ENCODE peak calls at places on chromosomes 1 and 21, in nine cellular contexts. R is ovary, L is H1, C is K562, H is body of pancreas, D is A549, B is spleen, A is suprapubic skin, Q is tibial nerve. U is an unnamed sample. For H3K4me1, the result is how much of the 10 kb centered on the place peaks cover.

GRCh38 chr21:41926068-41926806 is 27.6 kb downstream of the C2CD2 start:
- DNase-seq in D (no peak), C (no peak), H (peak), L (no peak), B (no peak), Q (no peak), R (no peak), A (no peak), U (no peak)

GRCh38 chr1:212247179-212247721 is 38.0 kb upstream of the PPP2R5A start:
- DNase-seq in B (no peak), H (no peak), R (peak), D (no peak), C (peak), Q (no peak), A (no peak), L (no peak), U (peak)

GRCh38 chr1:17119076-17119743 is at the start of gene PADI2:
- DNase-seq in B (peak), A (no peak), C (peak), H (peak), Q (no peak), R (peak), D (peak), L (peak), U (peak)

GRCh38 chr1:4880621-4881020 is 226.2 kb downstream of the AJAP1 start:
- DNase-seq in A (no peak), D (no peak), Q (no peak), B (no peak), C (no peak), R (no peak), L (no peak), H (no peak), U (no peak)

GRCh38 chr1:90526954-90527353 is 190.1 kb downstream of the BARHL2 start:
- DNase-seq in H (no peak), A (no peak), C (no peak), Q (no peak), L (no peak), B (no peak), R (no peak), D (no peak), U (no peak)

GRCh38 chr1:38579056-38579455 is 280.5 kb downstream of the RRAGC start:
- DNase-seq in R (no peak), Q (no peak), L (no peak), A (no peak), C (no peak), B (no peak), D (no peak), H (no peak), U (no peak)

GRCh38 chr1:26391450-26391849 is 18.9 kb upstream of the ZNF683 start:
- DNase-seq in B (peak), H (no peak), L (no peak), C (peak), Q (no peak), R (no peak), D (peak), A (no peak), U (no peak)

GRCh38 chr21:44496900-44497550 is 41.7 kb downstream of the LRRC3 start:
- DNase-seq in Q (peak), A (no peak), H (no peak), B (no peak), R (no peak), D (no peak), C (no peak), L (no peak), U (no peak)

GRCh38 chr1:222582099-222582774 is 7.5 kb downstream of the TAF1A start:
- DNase-seq in C (no peak), R (no peak), B (no peak), L (no peak), D (no peak), Q (no peak), H (no peak), A (no peak), U (no peak)

GRCh38 chr1:205858141-205858961 is 8.4 kb upstream of the PM20D1 start:
- DNase-seq in C (no peak), A (no peak), R (no peak), Q (no peak), L (no peak), H (no peak), B (no peak), D (no peak), U (no peak)

GRCh38 chr1:241336335-241336734 is 20.7 kb downstream of the RGS7 start:
- DNase-seq in L (no peak), H (no peak), B (no peak), Q (no peak), A (no peak), R (no peak), D (no peak), C (no peak), U (no peak)

GRCh38 chr1:109499661-109500536 is 6.0 kb downstream of the CYB561D1 start:
- DNase-seq in R (no peak), B (no peak), D (peak), A (no peak), H (peak), C (peak), L (peak), Q (no peak), U (peak)

GRCh38 chr1:1111516-1112236 is 4.2 kb downstream of the C1orf159 start:
- DNase-seq in H (no peak), D (no peak), L (no peak), C (no peak), B (peak), R (no peak), A (peak), Q (no peak), U (no peak)

GRCh38 chr1:27966402-27967105 is 6.8 kb downstream of the XKR8 start:
- DNase-seq in R (no peak), A (no peak), H (no peak), B (no peak), C (no peak), L (no peak), Q (no peak), D (no peak), U (no peak)

GRCh38 chr1:198462365-198463025 is 78.0 kb downstream of the ATP6V1G3 start:
- DNase-seq in L (no peak), C (no peak), D (no peak), R (no peak), A (no peak), Q (no peak), B (no peak), H (no peak), U (peak)

GRCh38 chr1:237012789-237013383 is 8.6 kb upstream of the MT1HL1 start:
- DNase-seq in L (no peak), D (peak), H (peak), R (peak), C (peak), A (no peak), B (no peak), Q (no peak), U (no peak)

GRCh38 chr1:211259596-211260126 is 495 bp downstream of the RCOR3 start:
- DNase-seq in B (no peak), C (peak), H (peak), L (no peak), R (peak), Q (peak), A (no peak), D (peak), U (peak)

DNA sequence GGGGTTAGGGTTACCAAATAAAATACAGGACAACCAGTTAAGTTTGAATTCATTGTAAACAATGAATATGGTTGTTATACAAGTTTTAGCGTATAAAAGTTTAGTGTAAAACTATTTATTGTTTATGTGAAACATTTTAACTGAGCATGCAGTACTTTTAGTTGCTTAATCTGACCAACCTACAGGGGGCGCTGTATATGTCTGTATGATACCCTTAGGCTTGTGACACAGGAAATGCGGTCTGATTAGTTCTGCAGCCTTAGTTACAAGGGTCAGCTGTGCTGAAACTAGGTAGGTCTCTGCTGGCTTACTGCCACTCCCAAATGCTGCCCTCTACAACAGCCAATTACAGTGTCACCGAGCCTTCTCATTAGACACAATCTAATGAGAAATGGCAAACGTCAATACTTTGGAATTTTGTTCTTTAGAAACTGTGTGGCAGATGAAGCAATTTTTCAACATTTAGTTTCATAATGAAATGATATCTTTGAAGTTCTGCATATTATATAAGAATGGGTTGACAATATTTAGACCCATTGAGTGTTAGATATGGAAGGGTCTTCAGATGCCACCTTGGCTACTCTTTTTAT is 56.2 kb downstream of the NTNG1 start:
- DNase-seq in B (no peak), H (no peak), R (no peak), D (peak), Q (no peak), L (peak), A (no peak), C (peak), U (no peak)
- TF ChIP-seq CTCF in B (no peak), H (no peak), R (no peak), D (no peak), Q (no peak), L (no peak), A (no peak), C (peak), U (no peak)

DNA sequence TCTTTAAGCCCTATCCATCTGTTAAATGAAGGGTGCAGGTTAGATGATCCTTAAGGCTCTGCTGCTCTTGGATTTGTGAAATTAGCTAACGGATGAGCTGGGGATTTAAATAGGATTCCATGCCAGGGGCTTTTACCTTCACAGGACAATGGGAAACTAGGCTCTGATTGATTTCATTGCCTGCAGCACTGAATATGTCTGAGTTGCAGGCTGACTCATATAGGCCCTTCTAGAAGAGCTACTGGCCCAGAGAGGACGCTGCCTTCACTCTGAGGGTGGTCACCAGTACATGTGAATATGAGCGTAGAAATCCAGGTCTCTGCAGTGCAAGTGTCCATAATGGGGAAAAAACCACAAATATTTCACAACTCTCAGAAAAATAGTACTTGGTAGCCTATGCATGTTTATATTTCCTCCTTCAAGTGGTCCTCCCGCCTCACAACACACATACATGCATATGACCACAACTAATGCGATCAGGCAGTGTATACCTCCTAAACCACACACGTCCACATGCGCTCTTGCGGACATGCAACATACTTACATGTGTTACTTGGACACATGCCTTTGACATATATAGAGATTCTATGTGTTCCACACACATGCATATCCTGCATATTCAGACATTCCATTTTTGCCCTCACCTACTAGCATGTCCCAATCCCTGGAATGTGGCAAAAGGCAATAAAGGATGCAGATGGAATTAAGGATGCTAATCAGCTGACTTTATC is 233.8 kb upstream of the JUN start:
- DNase-seq in D (no peak), L (no peak), B (no peak), H (no peak), A (no peak), C (no peak), Q (no peak), R (no peak), U (no peak)
- H3K4me1 ChIP-seq in D (under half), L (under half), B (under half), H (under half), A (under half), C (under half), Q (under half), R (under half), U (under half)

DNA sequence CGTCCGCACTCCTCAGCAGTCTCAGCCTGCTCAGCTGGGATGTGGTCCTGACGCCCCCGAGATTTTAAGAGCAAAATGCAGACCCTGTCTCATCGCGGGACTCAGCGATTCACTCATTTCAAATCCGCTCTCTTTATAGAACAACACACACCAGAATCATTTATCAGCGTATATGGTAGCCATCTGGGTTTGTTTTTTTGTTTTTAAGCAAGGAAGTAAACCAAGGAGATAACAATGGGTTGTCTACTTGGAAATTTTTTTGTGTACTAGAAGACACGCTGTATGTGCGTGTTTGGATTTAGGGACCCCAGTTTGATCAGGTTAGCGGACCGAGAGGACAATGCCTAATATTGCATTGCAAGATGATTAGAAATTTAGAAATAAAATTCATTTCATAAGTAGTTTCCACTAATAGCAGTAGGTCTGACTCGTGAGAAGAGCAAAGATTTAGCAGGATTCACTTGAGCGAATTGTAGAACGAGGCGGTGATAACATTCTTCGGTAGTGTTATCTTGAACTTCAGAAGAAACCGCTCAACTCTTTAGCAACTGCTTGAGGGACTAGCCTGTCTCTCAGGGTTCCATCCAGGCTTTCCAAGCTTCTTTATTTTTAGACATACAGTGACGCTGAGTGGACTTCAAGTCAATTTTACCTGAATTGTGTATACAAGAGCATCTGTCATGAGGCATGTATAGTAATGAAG is 1.3 kb downstream of the GABPA start:
- DNase-seq in C (peak), B (no peak), R (no peak), A (no peak), Q (no peak), D (peak), L (no peak), H (no peak), U (no peak)
- TF ChIP-seq POLR2A in C (no peak), B (no peak), R (no peak), A (no peak), Q (no peak), D (no peak), L (no peak), H (no peak), U (no peak)

GRCh38 chr21:14120091-14120734 is 90.5 kb downstream of the LIPI start:
- DNase-seq in R (no peak), L (peak), A (no peak), D (peak), B (no peak), Q (peak), C (peak), H (peak), U (no peak)
- TF ChIP-seq CTCF in R (no peak), L (peak), A (no peak), D (peak), B (no peak), Q (no peak), C (peak), H (peak), U (peak)

GRCh38 chr1:19720973-19721372 is 56.3 kb downstream of the HTR6 start:
- DNase-seq in A (no peak), H (no peak), R (no peak), Q (no peak), C (no peak), L (no peak), D (no peak), B (no peak), U (no peak)

GRCh38 chr1:19712928-19713327 is 48.3 kb downstream of the HTR6 start:
- DNase-seq in B (no peak), D (no peak), C (no peak), L (no peak), Q (no peak), R (no peak), H (no peak), A (no peak), U (no peak)

GRCh38 chr1:19720174-19720573 is 55.5 kb downstream of the HTR6 start:
- DNase-seq in R (no peak), D (no peak), H (no peak), A (no peak), L (no peak), C (no peak), Q (no peak), B (no peak), U (no peak)

GRCh38 chr1:19715334-19716203 is 50.9 kb downstream of the HTR6 start:
- DNase-seq in L (peak), B (peak), A (peak), Q (peak), R (peak), H (peak), C (peak), D (peak), U (peak)

GRCh38 chr1:19717467-19717866 is 52.8 kb downstream of the HTR6 start:
- DNase-seq in B (no peak), C (no peak), Q (no peak), H (no peak), R (no peak), L (no peak), A (no peak), D (no peak), U (no peak)
- H3K4me1 ChIP-seq in B (under half), C (under half), Q (under half), H (under half), R (under half), L (under half), A (under half), D (under half), U (under half)

GRCh38 chr1:12617901-12618660 is at the start of gene DHRS3:
- DNase-seq in C (peak), H (peak), R (peak), B (peak), Q (peak), A (peak), D (peak), L (peak), U (peak)
- TF ChIP-seq POLR2A in C (peak), H (peak), R (no peak), B (no peak), Q (peak), A (peak), D (peak), L (no peak), U (no peak)

DNA sequence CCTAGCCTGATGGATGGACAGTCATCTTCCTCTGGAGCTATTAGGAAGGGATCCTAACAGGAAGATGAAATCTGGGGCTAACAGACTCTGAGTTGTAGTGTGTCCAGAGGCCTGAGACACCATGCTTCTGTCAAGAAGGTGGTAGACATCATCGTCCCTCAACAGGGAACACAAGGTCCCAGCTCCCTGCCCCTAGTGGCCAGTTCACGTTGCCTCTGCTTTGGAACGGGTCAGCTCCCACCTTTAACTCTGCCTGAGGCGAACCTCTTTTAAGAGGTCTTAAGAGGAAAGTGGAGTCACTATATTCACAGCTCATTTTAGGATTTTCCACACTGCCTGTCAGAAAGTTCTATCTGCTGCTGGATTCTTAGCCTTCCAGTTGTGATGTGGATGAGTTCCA is 28.3 kb downstream of the LRRC71 start:
- DNase-seq in H (no peak), Q (no peak), B (no peak), A (no peak), C (no peak), R (no peak), L (no peak), D (peak), U (no peak)
- TF ChIP-seq CTCF in H (no peak), Q (no peak), B (no peak), A (no peak), C (peak), R (no peak), L (peak), D (peak), U (no peak)

GRCh38 chr1:14756617-14757259 is 158.3 kb downstream of the KAZN start:
- DNase-seq in A (no peak), C (no peak), Q (no peak), H (no peak), R (no peak), L (no peak), D (no peak), B (no peak), U (no peak)
- H3K4me1 ChIP-seq in A (under half), C (under half), Q (under half), H (under half), R (under half), L (under half), D (under half), B (under half), U (under half)

GRCh38 chr1:9731561-9731960 is 80.0 kb downstream of the PIK3CD start:
- DNase-seq in B (peak), H (no peak), C (no peak), A (no peak), R (no peak), L (no peak), Q (no peak), D (no peak), U (no peak)
- TF ChIP-seq POLR2A in B (no peak), H (no peak), C (no peak), A (no peak), R (no peak), L (no peak), Q (no peak), D (no peak), U (no peak)

GRCh38 chr1:50929376-50929958 is 30.6 kb downstream of the FAF1 start:
- DNase-seq in A (no peak), R (no peak), C (peak), H (no peak), D (peak), L (no peak), Q (no peak), B (no peak), U (no peak)
- TF ChIP-seq CTCF in A (peak), R (peak), C (peak), H (peak), D (peak), L (no peak), Q (peak), B (peak), U (peak)